ENCODE peak calls at places on chromosomes 3 and 15, in five cellular contexts. C is neuronal stem cell, W is body of pancreas, Y is endodermal cell, Q is fibroblast of lung. F is an unnamed sample.
A peak's percentile ranks its signal among the peaks of the same experiment; 100 is the strongest.

GRCh38 chr15:25053000-25053815 is 98.4 kb downstream of the SNRPN start:
- DNase-seq in C (no peak), W (no peak), Q (no peak), Y (peak; percentile 36), F (no peak)

GRCh38 chr15:80418892-80419537 is 14.8 kb downstream of the ARNT2 start:
- DNase-seq in W (peak; percentile 35), Y (peak; percentile 72), C (no peak), Q (peak; percentile 62), F (no peak)

GRCh38 chr15:75649848-75650247 is 2.1 kb downstream of the SNX33 start:
- DNase-seq in C (no peak), Y (no peak), Q (no peak), W (peak; percentile 15), F (no peak)

GRCh38 chr3:124569761-124570160 is 160.5 kb upstream of the UMPS start:
- DNase-seq in Q (no peak), C (no peak), W (peak; percentile 45), Y (no peak), F (no peak)

GRCh38 chr3:119304201-119304713 is 10.1 kb downstream of the ARHGAP31 start:
- DNase-seq in Y (peak; percentile 57), C (no peak), Q (peak; percentile 49), W (no peak), F (no peak)

GRCh38 chr15:28912422-28912821 is 26.6 kb downstream of the APBA2 start:
- DNase-seq in C (no peak), Y (peak; percentile 42), Q (no peak), W (no peak), F (no peak)

GRCh38 chr3:43872301-43872700 is 181.6 kb downstream of the ABHD5 start:
- DNase-seq in C (no peak), W (no peak), Q (peak; percentile 60), Y (peak; percentile 44), F (no peak)

GRCh38 chr15:41494190-41494921 is 682 bp downstream of the ITPKA start:
- DNase-seq in W (peak; percentile 27), Y (peak; percentile 88), C (peak; percentile 58), Q (no peak), F (no peak)

GRCh38 chr15:31265871-31266711 is 60.5 kb upstream of the KLF13 start:
- DNase-seq in W (no peak), C (no peak), Y (peak; percentile 45), Q (peak; percentile 38), F (peak; percentile 7)

GRCh38 chr3:129312671-129313414 is 34.2 kb downstream of the HMCES start:
- DNase-seq in Q (peak; percentile 31), Y (peak; percentile 56), C (no peak), W (peak; percentile 26), F (no peak)

GRCh38 chr3:6528951-6529350 is 332.0 kb upstream of the GRM7 start:
- DNase-seq in C (no peak), W (no peak), Q (no peak), Y (no peak), F (no peak)

GRCh38 chr15:22263738-22264137 is 183.4 kb downstream of the OR4M2 start:
- DNase-seq in Y (no peak), Q (no peak), C (no peak), W (no peak), F (no peak)

GRCh38 chr3:160003520-160004128 is 15.0 kb downstream of the IL12A start:
- DNase-seq in C (peak; percentile 24), Y (peak; percentile 91), W (peak; percentile 31), Q (peak; percentile 58), F (no peak)

GRCh38 chr15:68429691-68430470 is 2.1 kb downstream of the ITGA11 start:
- DNase-seq in Q (no peak), Y (peak; percentile 13), C (no peak), W (no peak), F (no peak)

GRCh38 chr3:123936400-123936799 is 24.6 kb downstream of the CCDC14 start:
- DNase-seq in W (no peak), C (no peak), Q (no peak), Y (no peak), F (no peak)

GRCh38 chr3:99767341-99767740 is 50.3 kb upstream of the CMSS1 start:
- DNase-seq in W (no peak), C (no peak), Y (no peak), Q (no peak), F (no peak)

GRCh38 chr3:55362206-55362960 is 124.7 kb downstream of the WNT5A start:
- DNase-seq in Y (no peak), Q (no peak), C (no peak), W (no peak), F (no peak)

GRCh38 chr3:112132975-112133448 is at the start of gene GCSAM:
- DNase-seq in C (no peak), Y (no peak), W (no peak), Q (no peak), F (peak; percentile 31)

GRCh38 chr15:48865387-48866079 is 12.4 kb upstream of the EID1 start:
- DNase-seq in W (no peak), Y (peak; percentile 76), Q (peak; percentile 63), C (no peak), F (no peak)

GRCh38 chr15:85543741-85544155 is 163.3 kb downstream of the AKAP13 start:
- DNase-seq in C (no peak), Q (peak; percentile 13), Y (peak; percentile 60), W (peak; percentile 78), F (peak; percentile 83)

GRCh38 chr3:57876632-57877031 is 120.5 kb downstream of the SLMAP start:
- DNase-seq in W (no peak), Y (no peak), C (no peak), Q (peak; percentile 14), F (no peak)

GRCh38 chr3:181723568-181724431 is 12.1 kb downstream of the SOX2 start:
- DNase-seq in C (no peak), Y (peak; percentile 79), W (no peak), Q (no peak), F (no peak)

GRCh38 chr3:52731590-52731989 is 25.7 kb downstream of the SPCS1 start:
- DNase-seq in Y (no peak), Q (no peak), C (no peak), W (no peak), F (no peak)

GRCh38 chr3:81998139-81998755 is 236.8 kb upstream of the GBE1 start:
- DNase-seq in C (no peak), Y (no peak), W (peak; percentile 15), Q (peak; percentile 19), F (no peak)

GRCh38 chr15:58331903-58332675 is 99.7 kb upstream of the LIPC start:
- DNase-seq in W (peak; percentile 93), Y (peak; percentile 93), Q (peak; percentile 100), C (peak; percentile 40), F (peak; percentile 95)

GRCh38 chr15:101065570-101066221 is 146.5 kb downstream of the LRRK1 start:
- DNase-seq in Q (no peak), W (no peak), Y (no peak), C (no peak), F (no peak)

GRCh38 chr3:169812124-169812843 is 386 bp upstream of the LRRIQ4 start:
- DNase-seq in Y (peak; percentile 90), Q (peak; percentile 77), W (peak; percentile 60), C (peak; percentile 53), F (peak; percentile 41)

GRCh38 chr3:172285844-172286243 is 162.4 kb downstream of the GHSR start:
- DNase-seq in C (no peak), Q (peak; percentile 39), Y (no peak), W (no peak), F (no peak)

GRCh38 chr3:49655731-49656285 is 18.3 kb upstream of the APEH start:
- DNase-seq in Q (no peak), W (no peak), C (no peak), Y (no peak), F (no peak)
- H3K4me3 ChIP-seq in Q (no peak overlapping the region), W (no peak overlapping the region), C (no peak overlapping the region), Y (no peak overlapping the region), F (no peak overlapping the region)

GRCh38 chr3:138874555-138874898 is 39.8 kb upstream of the PIK3CB start:
- DNase-seq in Q (no peak), C (no peak), W (no peak), Y (no peak), F (no peak)
- H3K27ac ChIP-seq in Q (no peak overlapping the region), C (no peak overlapping the region), W (no peak overlapping the region), Y (no peak overlapping the region), F (no peak overlapping the region)

GRCh38 chr3:15015456-15015855 is 49.7 kb downstream of the MRPS25 start:
- DNase-seq in C (no peak), Y (no peak), W (no peak), Q (no peak), F (no peak)

GRCh38 chr3:15014606-15015328 is 50.3 kb downstream of the MRPS25 start:
- DNase-seq in C (no peak), Y (no peak), W (no peak), Q (no peak), F (no peak)

DNA sequence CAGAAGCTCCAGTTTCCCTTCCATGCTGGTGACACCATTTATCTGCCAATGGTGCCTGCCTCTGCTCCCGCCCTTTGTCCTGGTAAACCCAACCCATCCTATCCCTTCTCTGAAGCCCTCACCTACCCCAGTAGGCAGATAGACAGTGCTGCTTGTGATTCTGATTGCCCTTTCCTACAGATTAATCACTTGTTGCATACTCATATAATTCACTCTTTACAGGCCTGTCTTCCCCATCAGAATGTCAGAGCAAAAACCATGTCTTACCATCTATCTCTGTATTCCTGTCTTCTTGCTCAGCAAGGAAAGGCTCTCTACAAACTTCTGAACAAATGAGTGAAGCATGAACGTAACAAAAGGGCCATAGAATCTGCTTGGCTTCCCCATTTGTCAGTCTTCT is 47.9 kb downstream of the MRPS25 start:
- DNase-seq in W (no peak), C (no peak), Q (no peak), Y (no peak), F (no peak)
- H3K36me3 ChIP-seq in W (peaks cover 36% of the 10 kb centered on the region), C (peaks cover 93% of the 10 kb centered on the region), Q (peaks cover 3% of the 10 kb centered on the region), Y (peaks cover 90% of the 10 kb centered on the region), F (peaks cover 11% of the 10 kb centered on the region)

DNA sequence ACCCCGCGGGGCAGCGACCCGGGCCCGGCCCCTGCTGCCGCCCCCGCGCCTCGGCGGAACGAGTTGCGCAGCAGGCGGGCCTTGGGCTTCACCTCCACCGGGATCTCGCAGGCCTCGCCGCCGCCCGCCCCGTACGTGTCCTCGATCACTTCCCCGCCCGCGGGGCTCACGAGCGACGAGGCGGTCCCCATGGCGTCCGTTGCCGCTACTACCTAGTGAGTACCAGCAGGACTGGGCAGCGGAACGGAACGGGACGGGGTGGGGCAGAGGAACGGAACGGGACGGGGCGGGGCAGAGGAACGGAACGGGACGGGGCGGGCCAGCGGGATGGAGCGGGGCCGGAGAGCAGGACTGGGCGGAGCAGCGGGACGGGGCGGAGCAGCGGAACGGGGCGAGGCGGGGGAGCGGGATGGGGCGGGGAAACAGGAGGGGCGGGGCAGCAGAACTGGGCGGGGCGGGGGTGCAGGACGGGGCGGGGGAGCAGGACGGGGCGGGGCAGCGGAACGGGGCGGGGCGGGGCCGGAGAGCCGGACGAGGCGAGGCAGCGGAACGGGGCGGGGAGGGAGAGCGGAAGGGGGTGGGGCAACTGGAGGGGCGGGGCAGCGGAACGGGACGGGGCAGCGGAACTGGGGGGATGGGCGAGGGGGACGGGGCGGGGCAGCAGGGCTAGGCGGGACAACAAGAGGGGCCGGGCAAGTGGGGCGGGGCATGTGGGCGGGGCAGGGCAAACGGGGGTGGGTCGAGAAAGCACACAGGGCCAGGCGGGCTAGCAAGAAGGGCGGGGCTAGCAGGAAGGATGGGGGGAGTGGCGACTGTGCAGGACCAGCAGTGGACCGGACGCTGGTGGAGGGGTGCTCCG is at the start of gene NPHP3:
- DNase-seq in Y (peak; percentile 100), C (peak; percentile 90), Q (peak; percentile 97), W (peak; percentile 98), F (peak; percentile 97)
- H3K4me3 ChIP-seq in Y (peak within 1 kb of the TSS; percentile 89), C (peak within 1 kb of the TSS; percentile 77), Q (peak within 1 kb of the TSS; percentile 62), W (peak within 1 kb of the TSS; percentile 80), F (peak within 1 kb of the TSS; percentile 96)